ENCODE peak calls at places on chromosome 13, in four cellular contexts. B, G, L and T are unnamed samples. For H3K4me1 and H3K27me3, the result is how much of the 10 kb centered on the place peaks cover.

GRCh38 chr13:106561551-106562170 is 6.3 kb downstream of the ARGLU1 start:
- DNase-seq in B (no peak), G (no peak), L (no peak), T (no peak)

GRCh38 chr13:73722120-73722519 is 412.1 kb downstream of the KLF12 start:
- DNase-seq in B (no peak), G (no peak), L (no peak), T (peak)

GRCh38 chr13:102197193-102197592 is 204.7 kb downstream of the FGF14 start:
- DNase-seq in B (no peak), G (no peak), L (no peak), T (no peak)

GRCh38 chr13:85588359-85588758 is 210.9 kb downstream of the SLITRK6 start:
- DNase-seq in B (no peak), G (no peak), L (no peak), T (no peak)

GRCh38 chr13:57314897-57315520 is 148.0 kb downstream of the PRR20E start:
- DNase-seq in B (no peak), G (no peak), L (no peak), T (no peak)

GRCh38 chr13:38618336-38618735 is 68.5 kb upstream of the FREM2 start:
- DNase-seq in B (no peak), G (no peak), L (no peak), T (no peak)

GRCh38 chr13:101059803-101060202 is 356.5 kb downstream of the NALCN start:
- DNase-seq in B (no peak), G (no peak), L (no peak), T (no peak)

GRCh38 chr13:106515635-106516254 is 19.7 kb downstream of the EFNB2 start:
- DNase-seq in B (no peak), G (no peak), L (no peak), T (no peak)

GRCh38 chr13:106213028-106213427 is 322.4 kb downstream of the EFNB2 start:
- DNase-seq in B (no peak), G (no peak), L (no peak), T (peak)

DNA sequence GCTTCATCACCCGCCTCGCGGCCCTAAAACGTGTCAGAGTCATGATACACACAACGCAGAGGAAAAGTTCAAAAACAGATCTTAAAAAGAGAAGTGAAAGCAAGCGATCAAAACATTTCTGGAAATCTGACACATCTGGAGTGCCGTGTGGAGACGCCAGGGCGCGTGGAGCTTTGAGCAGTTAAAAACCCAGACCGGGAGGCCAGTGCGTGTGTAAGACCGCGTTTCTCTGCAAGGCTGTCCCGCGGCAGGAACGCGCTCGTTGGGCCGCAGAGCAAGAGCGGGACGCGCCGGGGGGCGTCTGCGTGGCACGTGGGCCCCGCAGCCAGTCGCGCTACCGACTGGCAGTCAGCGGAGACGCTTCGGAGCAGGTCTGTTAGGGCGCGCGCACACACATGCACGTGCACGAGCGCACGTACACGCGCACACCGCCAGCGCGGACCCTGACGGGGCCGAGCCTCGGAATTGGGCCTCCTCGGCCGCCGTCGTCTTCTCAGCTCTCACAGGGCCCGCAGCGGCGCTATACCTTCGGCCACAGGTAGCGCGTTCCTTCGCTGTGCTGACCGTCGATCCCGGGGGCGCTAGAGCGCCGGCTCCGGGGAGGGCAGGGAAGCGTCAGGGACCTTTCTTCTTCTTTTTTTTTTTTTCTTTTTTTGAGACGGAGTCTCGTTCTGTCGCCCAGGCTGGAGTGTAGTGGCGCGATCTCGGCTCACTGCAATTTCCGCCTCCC is 35.8 kb downstream of the RNF6 start:
- DNase-seq in B (peak), G (peak), L (peak), T (peak)
- TF ChIP-seq CTCF in B (peak), G (peak), L (peak), T (peak)

DNA sequence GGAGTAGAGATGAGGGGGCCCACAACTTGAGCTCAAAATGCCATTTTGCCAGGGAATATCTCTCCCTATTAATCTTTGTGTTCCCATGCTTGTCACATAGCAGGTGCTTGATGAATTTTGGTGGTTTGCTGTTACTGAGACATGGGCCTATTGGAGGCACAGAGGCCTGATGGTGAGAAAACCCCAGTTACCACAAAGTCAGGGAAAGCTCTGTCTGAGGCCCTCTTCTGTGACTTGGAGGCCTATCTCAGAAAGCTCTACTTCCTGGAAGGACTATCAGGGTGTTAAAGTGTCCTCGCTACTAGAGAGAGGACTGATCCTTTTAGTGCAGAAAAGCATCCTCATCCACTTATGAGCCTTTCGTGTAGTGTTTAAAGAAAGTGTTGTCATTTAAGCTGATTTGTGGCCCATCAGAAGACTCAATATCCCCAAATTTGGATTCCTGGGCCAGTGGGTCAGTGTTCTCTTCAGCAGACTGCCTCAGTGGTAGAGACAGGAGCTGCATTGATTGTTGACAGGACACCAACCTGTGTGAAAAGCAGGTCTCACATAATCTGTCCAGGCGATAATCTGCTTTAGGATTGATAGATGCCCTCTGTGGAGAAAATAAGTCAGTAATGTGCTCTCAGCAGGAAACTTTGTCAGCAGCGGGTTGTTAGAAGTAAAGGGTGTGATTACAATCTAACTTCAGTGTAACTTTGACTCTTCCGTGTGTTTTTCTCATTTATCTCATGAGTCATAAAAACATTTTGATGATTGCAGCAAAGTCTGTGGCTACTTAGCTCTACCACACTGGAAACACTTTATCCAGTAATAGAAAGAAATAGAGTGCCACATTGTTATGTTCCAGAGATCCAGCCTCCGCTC is 121.0 kb downstream of the AKAP11 start:
- DNase-seq in B (no peak), G (no peak), L (no peak), T (no peak)
- H3K4me1 ChIP-seq in B (under half), G (under half), L (half or more), T (under half)

GRCh38 chr13:43008591-43008990 is 14.8 kb upstream of the DNAJC15 start:
- DNase-seq in B (no peak), G (no peak), L (no peak), T (no peak)
- H3K27me3 ChIP-seq in B (under half), G (under half), L (under half), T (under half)

GRCh38 chr13:110360598-110360997 is 53.5 kb downstream of the COL4A2 start:
- DNase-seq in B (no peak), G (no peak), L (no peak), T (no peak)

GRCh38 chr13:110364081-110364480 is 57.0 kb downstream of the COL4A2 start:
- DNase-seq in B (no peak), G (no peak), L (no peak), T (no peak)

GRCh38 chr13:110365876-110366275 is 58.8 kb downstream of the COL4A2 start:
- DNase-seq in B (no peak), G (no peak), L (no peak), T (no peak)

GRCh38 chr13:110361365-110361911 is 54.4 kb downstream of the COL4A2 start:
- DNase-seq in B (peak), G (no peak), L (no peak), T (no peak)

GRCh38 chr13:110363009-110363408 is 55.9 kb downstream of the COL4A2 start:
- DNase-seq in B (no peak), G (no peak), L (no peak), T (no peak)
- TF ChIP-seq CTCF in B (peak), G (no peak), L (no peak), T (peak)

DNA sequence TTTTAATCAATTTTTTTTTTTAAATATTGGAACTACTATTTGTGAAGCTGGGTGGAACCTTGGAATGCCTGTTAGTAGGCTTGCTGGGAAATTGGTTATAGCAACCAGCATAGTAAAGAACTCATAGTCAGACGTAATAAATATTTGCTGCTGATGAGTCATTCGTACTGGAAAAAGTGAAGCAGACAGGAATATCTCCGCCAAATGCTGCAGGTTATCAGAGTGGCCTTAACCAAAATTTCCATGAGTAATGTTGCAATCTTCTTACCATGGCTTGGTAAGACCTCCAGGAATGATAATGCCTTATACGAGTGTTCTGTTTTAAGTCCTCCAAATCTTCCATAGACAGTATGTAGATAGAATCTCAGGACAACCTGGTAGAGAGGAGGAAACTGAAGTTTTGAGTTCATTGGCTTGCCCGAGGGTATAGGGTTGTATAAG is 34.2 kb downstream of the MBNL2 start:
- DNase-seq in B (no peak), G (no peak), L (no peak), T (peak)
- H3K4me1 ChIP-seq in B (half or more), G (half or more), L (under half), T (half or more)

GRCh38 chr13:50129065-50129922 is 114.0 kb downstream of the KCNRG start:
- DNase-seq in B (no peak), G (no peak), L (no peak), T (no peak)
- H3K27me3 ChIP-seq in B (under half), G (under half), L (half or more), T (under half)

DNA sequence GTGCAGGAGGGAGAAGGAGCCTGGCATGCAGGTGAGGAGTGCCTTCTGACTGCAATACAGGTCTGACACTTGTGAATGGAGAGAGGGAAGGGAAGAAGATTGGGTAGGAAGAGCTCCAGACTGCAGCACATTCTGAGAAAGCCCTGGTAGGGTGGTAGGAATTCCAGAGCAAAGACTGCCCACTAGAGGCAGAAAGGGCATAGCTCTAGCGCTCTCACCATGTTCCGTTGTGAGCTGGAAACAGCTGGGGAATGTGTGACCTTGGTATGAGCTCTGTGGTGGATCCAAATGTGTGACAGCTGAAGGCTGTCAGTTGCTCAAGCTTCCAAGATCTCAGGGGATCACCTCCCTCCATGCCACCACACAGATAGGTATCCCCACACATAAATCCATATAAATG is 2.9 kb upstream of the MTUS2 start:
- DNase-seq in B (no peak), G (no peak), L (no peak), T (no peak)
- TF ChIP-seq CTCF in B (no peak), G (no peak), L (no peak), T (no peak)